ENCODE peak calls at places on chromosome 14, in seven cellular contexts. S is A549; Z is fibroblast of lung; K is hepatocyte; H is IMR-90; C is brain microvascular endothelial cell; T is CD4-positive, alpha-beta T cell. V is an unnamed sample.

GRCh38 chr14:31884776-31885379 is 192.2 kb upstream of the ARHGAP5 start:
- DNase-seq in S (no peak), Z (peak), K (no peak), H (peak), C (no peak), T (no peak), V (no peak)

GRCh38 chr14:69291891-69292586 is 32.1 kb downstream of the GALNT16 start:
- DNase-seq in S (no peak), Z (no peak), K (no peak), H (no peak), C (no peak), T (no peak), V (no peak)

GRCh38 chr14:29759521-29760340 is 167.9 kb downstream of the PRKD1 start:
- DNase-seq in S (no peak), Z (peak), K (no peak), H (no peak), C (no peak), T (no peak), V (no peak)

GRCh38 chr14:100735271-100735670 is 8.6 kb downstream of the DLK1 start:
- DNase-seq in S (no peak), Z (no peak), K (no peak), H (no peak), C (no peak), T (no peak), V (no peak)

GRCh38 chr14:81478446-81478845 is 55.2 kb downstream of the SEL1L start:
- DNase-seq in S (no peak), Z (no peak), K (no peak), H (no peak), C (no peak), T (no peak), V (no peak)

GRCh38 chr14:100715332-100715731 is 11.4 kb upstream of the DLK1 start:
- DNase-seq in S (no peak), Z (no peak), K (no peak), H (no peak), C (no peak), T (no peak), V (no peak)

GRCh38 chr14:68779761-68780323 is 13.0 kb downstream of the ZFP36L1 start:
- DNase-seq in S (peak), Z (peak), K (peak), H (peak), C (peak), T (no peak), V (peak)

GRCh38 chr14:33948143-33948962 is 2.5 kb downstream of the EGLN3 start:
- DNase-seq in S (no peak), Z (no peak), K (no peak), H (no peak), C (no peak), T (no peak), V (no peak)

GRCh38 chr14:70707138-70708038 is 65.7 kb downstream of the TTC9 start:
- DNase-seq in S (peak), Z (no peak), K (peak), H (peak), C (peak), T (no peak), V (no peak)

GRCh38 chr14:31949709-31950108 is 127.4 kb upstream of the ARHGAP5 start:
- DNase-seq in S (peak), Z (peak), K (no peak), H (peak), C (no peak), T (no peak), V (no peak)

GRCh38 chr14:104370256-104370870 is 209.2 kb upstream of the C14orf180 start:
- DNase-seq in S (peak), Z (no peak), K (peak), H (no peak), C (no peak), T (no peak), V (no peak)

GRCh38 chr14:101755591-101756324 is 5.8 kb upstream of the PPP2R5C start:
- DNase-seq in S (no peak), Z (no peak), K (no peak), H (no peak), C (no peak), T (no peak), V (no peak)

GRCh38 chr14:54603362-54603761 is 36.4 kb downstream of the SAMD4A start:
- DNase-seq in S (no peak), Z (peak), K (no peak), H (peak), C (no peak), T (no peak), V (no peak)

GRCh38 chr14:61462566-61463195 is 141.3 kb downstream of the PRKCH start:
- DNase-seq in S (peak), Z (peak), K (peak), H (peak), C (peak), T (no peak), V (peak)

GRCh38 chr14:60621386-60621785 is 27.9 kb downstream of the SIX1 start:
- DNase-seq in S (no peak), Z (no peak), K (no peak), H (no peak), C (no peak), T (no peak), V (no peak)

DNA sequence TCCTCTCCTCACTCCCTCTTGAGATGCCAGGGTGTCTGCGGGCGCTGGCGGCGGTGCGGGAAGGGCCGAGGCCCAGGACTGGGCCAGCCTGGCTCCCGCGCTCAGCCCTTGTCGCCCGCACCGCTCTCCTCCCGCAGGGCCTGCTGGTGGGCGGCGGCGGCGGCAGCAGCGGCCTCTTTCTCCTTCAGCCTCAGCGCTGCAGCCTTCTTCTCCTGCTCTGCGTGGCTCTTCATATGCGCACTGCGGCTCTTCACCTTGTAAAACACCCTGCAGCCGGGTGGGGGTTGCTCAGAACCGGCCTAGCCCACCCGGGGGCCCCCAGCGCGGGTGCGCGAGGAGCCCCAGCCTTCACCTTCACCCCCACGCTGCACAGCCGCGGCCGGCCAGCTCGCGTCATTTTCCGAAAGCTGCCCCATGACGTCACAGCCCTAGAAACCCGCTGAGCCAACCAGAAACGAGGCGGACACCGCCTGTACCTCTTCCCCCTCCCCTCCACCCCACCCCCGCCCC is 4.6 kb upstream of the PNMA1 start:
- DNase-seq in S (no peak), Z (no peak), K (no peak), H (no peak), C (no peak), T (no peak), V (no peak)
- H3K27ac ChIP-seq in S (no peak), Z (no peak), K (peak), H (no peak), C (no peak), T (no peak), V (no peak)

GRCh38 chr14:90732723-90733122 is 83.5 kb downstream of the TTC7B start:
- DNase-seq in S (no peak), Z (no peak), K (no peak), H (no peak), C (no peak), T (no peak), V (no peak)

GRCh38 chr14:90728951-90729350 is 87.3 kb downstream of the TTC7B start:
- DNase-seq in S (no peak), Z (no peak), K (no peak), H (no peak), C (no peak), T (no peak), V (no peak)

GRCh38 chr14:90730367-90730766 is 85.9 kb downstream of the TTC7B start:
- DNase-seq in S (no peak), Z (no peak), K (no peak), H (no peak), C (no peak), T (no peak), V (no peak)

GRCh38 chr14:90732142-90732541 is 84.1 kb downstream of the TTC7B start:
- DNase-seq in S (no peak), Z (no peak), K (no peak), H (no peak), C (no peak), T (no peak), V (no peak)

DNA sequence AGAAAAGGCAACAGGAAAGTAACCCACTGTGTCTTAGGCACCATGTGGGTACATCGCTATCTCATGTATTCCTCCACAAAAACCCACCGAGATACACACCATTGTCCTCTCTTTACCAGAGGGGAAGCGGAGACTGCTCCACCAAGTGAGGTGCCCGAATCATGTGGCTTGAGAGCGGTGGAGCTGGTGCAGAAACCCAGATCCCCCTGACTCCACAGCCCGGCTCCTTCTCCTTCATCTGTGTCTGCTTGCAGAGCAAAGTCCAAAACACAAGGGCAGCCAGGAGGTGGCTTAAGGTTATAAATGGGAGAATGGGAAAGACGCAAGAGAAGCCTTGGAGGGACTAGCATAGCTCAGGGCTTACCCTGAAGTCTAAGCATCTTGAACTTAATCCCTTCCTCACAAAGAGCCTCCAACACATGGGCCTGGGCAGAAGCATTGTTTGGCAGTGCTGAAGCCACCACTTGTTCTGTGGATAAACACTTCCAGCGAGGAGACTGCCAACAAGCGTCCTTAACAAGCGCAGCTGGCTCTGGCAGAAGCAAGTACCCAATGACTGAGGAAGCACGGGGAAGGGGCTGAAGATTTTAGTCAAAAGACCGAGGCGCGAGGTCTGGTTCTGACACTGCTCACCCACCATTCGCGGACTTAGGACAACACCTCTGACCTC is 83.0 kb downstream of the TTC7B start:
- DNase-seq in S (no peak), Z (no peak), K (no peak), H (no peak), C (no peak), T (no peak), V (no peak)
- H3K27ac ChIP-seq in S (no peak), Z (no peak), K (no peak), H (no peak), C (no peak), T (no peak), V (no peak)

GRCh38 chr14:49686425-49686824 is 1.6 kb downstream of the POLE2 start:
- DNase-seq in S (no peak), Z (no peak), K (no peak), H (no peak), C (no peak), T (no peak), V (no peak)

GRCh38 chr14:49691031-49691430 is 1.9 kb upstream of the KLHDC1 start:
- DNase-seq in S (peak), Z (no peak), K (no peak), H (no peak), C (no peak), T (no peak), V (no peak)

GRCh38 chr14:49692191-49692757 is 646 bp upstream of the KLHDC1 start:
- DNase-seq in S (no peak), Z (no peak), K (no peak), H (peak), C (no peak), T (no peak), V (no peak)

GRCh38 chr14:49687942-49688700 is at the start of gene POLE2:
- DNase-seq in S (peak), Z (peak), K (peak), H (peak), C (peak), T (peak), V (peak)

GRCh38 chr14:49688701-49689030 is 652 bp upstream of the POLE2 start:
- DNase-seq in S (peak), Z (no peak), K (no peak), H (no peak), C (no peak), T (no peak), V (no peak)
- H3K27ac ChIP-seq in S (peak), Z (no peak), K (peak), H (no peak), C (no peak), T (no peak), V (no peak)

GRCh38 chr14:24843999-24844398 is 205.9 kb downstream of the STXBP6 start:
- DNase-seq in S (no peak), Z (no peak), K (no peak), H (no peak), C (no peak), T (no peak), V (no peak)
- H3K27ac ChIP-seq in S (no peak), Z (no peak), K (no peak), H (no peak), C (no peak), T (no peak), V (no peak)

DNA sequence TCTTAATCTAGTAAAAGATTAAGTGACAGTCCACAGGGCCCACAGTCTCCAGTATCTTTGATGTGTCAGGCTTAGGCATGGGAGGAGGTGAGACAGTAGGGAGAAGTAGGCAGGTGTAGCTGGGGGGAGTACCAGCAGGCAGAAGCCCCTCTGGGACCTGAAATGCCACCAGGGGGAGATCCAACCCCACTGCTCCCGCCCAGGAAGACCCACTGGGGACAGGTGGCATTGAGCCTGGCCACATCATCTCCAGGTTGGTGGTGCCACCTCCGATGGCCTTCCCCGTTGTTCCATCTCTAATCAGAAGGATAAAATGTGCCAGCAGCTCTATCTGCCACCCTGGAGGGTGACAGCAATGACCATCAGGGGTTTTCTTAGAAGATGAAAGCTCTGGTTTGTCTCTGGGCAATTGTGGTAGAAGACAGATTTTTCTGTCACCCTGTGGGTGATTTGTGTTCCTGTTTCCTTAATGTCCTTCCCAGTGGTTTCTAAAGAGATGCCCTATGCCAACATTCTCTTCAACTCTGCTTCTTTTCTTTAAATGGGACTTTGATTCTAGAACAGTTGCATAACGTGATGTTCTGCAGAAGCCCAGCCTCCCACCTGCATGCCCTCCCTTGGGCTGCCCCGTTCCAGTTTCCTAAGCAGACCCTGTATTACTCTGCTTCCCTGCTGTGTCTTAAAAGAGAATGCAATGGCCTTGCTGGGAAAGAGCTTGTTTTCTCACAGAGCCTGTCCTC is 12.3 kb upstream of the SERPINA12 start:
- DNase-seq in S (no peak), Z (no peak), K (no peak), H (no peak), C (no peak), T (no peak), V (no peak)
- H3K27ac ChIP-seq in S (no peak), Z (no peak), K (no peak), H (no peak), C (no peak), T (no peak), V (no peak)